ENCODE peak calls at places on chromosomes 2 and 18, in four cellular contexts. One of them, this sample, is unnamed.

GRCh38 chr2:74373985-74374384 is 6.1 kb downstream of the DCTN1 start:
- DNase-seq in activated B cell treated with CpG ODN at 0.5 μM for 24 hours: no peak
- DNase-seq in lower leg skin: no peak
- DNase-seq in epithelial cell of esophagus: no peak
- DNase-seq in this sample: no peak

GRCh38 chr2:229642371-229642770 is 72.0 kb downstream of the DNER start:
- DNase-seq in epithelial cell of esophagus: peak; percentile 45
- DNase-seq in activated B cell treated with CpG ODN at 0.5 μM for 24 hours: no peak
- DNase-seq in lower leg skin: no peak
- DNase-seq in this sample: no peak

GRCh38 chr18:76959605-76960004 is 137.2 kb downstream of the ZNF236 start:
- DNase-seq in epithelial cell of esophagus: no peak
- DNase-seq in activated B cell treated with CpG ODN at 0.5 μM for 24 hours: no peak
- DNase-seq in lower leg skin: no peak
- DNase-seq in this sample: no peak

GRCh38 chr2:230124792-230125452 is 56.2 kb upstream of the SLC16A14 start:
- DNase-seq in activated B cell treated with CpG ODN at 0.5 μM for 24 hours: no peak
- DNase-seq in lower leg skin: no peak
- DNase-seq in epithelial cell of esophagus: no peak
- DNase-seq in this sample: no peak

GRCh38 chr18:37483221-37483971 is 82.2 kb downstream of the CELF4 start:
- DNase-seq in lower leg skin: no peak
- DNase-seq in epithelial cell of esophagus: peak; percentile 36
- DNase-seq in activated B cell treated with CpG ODN at 0.5 μM for 24 hours: no peak
- DNase-seq in this sample: no peak

GRCh38 chr2:72973566-72974435 is 56.5 kb downstream of the EMX1 start:
- DNase-seq in activated B cell treated with CpG ODN at 0.5 μM for 24 hours: no peak
- DNase-seq in epithelial cell of esophagus: peak; percentile 69
- DNase-seq in lower leg skin: no peak
- DNase-seq in this sample: no peak

GRCh38 chr2:28662044-28662443 is 89.6 kb upstream of the PPP1CB start:
- DNase-seq in activated B cell treated with CpG ODN at 0.5 μM for 24 hours: no peak
- DNase-seq in lower leg skin: no peak
- DNase-seq in epithelial cell of esophagus: peak; percentile 89
- DNase-seq in this sample: no peak

GRCh38 chr2:26444236-26444635 is 33.7 kb downstream of the OTOF start:
- DNase-seq in lower leg skin: no peak
- DNase-seq in epithelial cell of esophagus: no peak
- DNase-seq in activated B cell treated with CpG ODN at 0.5 μM for 24 hours: no peak
- DNase-seq in this sample: no peak

GRCh38 chr2:232275670-232276069 is 102.9 kb upstream of the ALPP start:
- DNase-seq in activated B cell treated with CpG ODN at 0.5 μM for 24 hours: no peak
- DNase-seq in lower leg skin: no peak
- DNase-seq in epithelial cell of esophagus: no peak
- DNase-seq in this sample: no peak

GRCh38 chr2:168490916-168491605 is 35.0 kb downstream of the CERS6 start:
- DNase-seq in activated B cell treated with CpG ODN at 0.5 μM for 24 hours: no peak
- DNase-seq in epithelial cell of esophagus: no peak
- DNase-seq in lower leg skin: no peak
- DNase-seq in this sample: no peak

GRCh38 chr18:41391616-41392610 is 563.1 kb upstream of the PIK3C3 start:
- DNase-seq in lower leg skin: no peak
- DNase-seq in activated B cell treated with CpG ODN at 0.5 μM for 24 hours: no peak
- DNase-seq in epithelial cell of esophagus: peak; percentile 68
- DNase-seq in this sample: no peak

GRCh38 chr18:76988015-76988826 is 144.4 kb downstream of the MBP start:
- DNase-seq in lower leg skin: no peak
- DNase-seq in activated B cell treated with CpG ODN at 0.5 μM for 24 hours: no peak
- DNase-seq in epithelial cell of esophagus: no peak
- DNase-seq in this sample: peak; percentile 21

GRCh38 chr2:206004004-206004693 is 81.8 kb downstream of the INO80D start:
- DNase-seq in epithelial cell of esophagus: peak; percentile 21
- DNase-seq in activated B cell treated with CpG ODN at 0.5 μM for 24 hours: no peak
- DNase-seq in lower leg skin: no peak
- DNase-seq in this sample: no peak

GRCh38 chr2:217887841-217888665 is 114.7 kb downstream of the TNS1 start:
- DNase-seq in activated B cell treated with CpG ODN at 0.5 μM for 24 hours: no peak
- DNase-seq in epithelial cell of esophagus: no peak
- DNase-seq in lower leg skin: no peak
- DNase-seq in this sample: no peak

GRCh38 chr18:63001861-63002260 is 286.5 kb downstream of the PHLPP1 start:
- DNase-seq in epithelial cell of esophagus: no peak
- DNase-seq in lower leg skin: peak; percentile 71
- DNase-seq in activated B cell treated with CpG ODN at 0.5 μM for 24 hours: no peak
- DNase-seq in this sample: no peak

GRCh38 chr2:38171208-38171858 is 95.4 kb upstream of the CYP1B1 start:
- DNase-seq in activated B cell treated with CpG ODN at 0.5 μM for 24 hours: no peak
- DNase-seq in lower leg skin: no peak
- DNase-seq in epithelial cell of esophagus: no peak
- DNase-seq in this sample: no peak

GRCh38 chr2:197599285-197599965 is 76.0 kb downstream of the RFTN2 start:
- DNase-seq in activated B cell treated with CpG ODN at 0.5 μM for 24 hours: no peak
- DNase-seq in epithelial cell of esophagus: peak; percentile 77
- DNase-seq in lower leg skin: no peak
- DNase-seq in this sample: no peak

GRCh38 chr2:105394951-105395611 is 3.8 kb downstream of the FHL2 start:
- DNase-seq in activated B cell treated with CpG ODN at 0.5 μM for 24 hours: no peak
- DNase-seq in epithelial cell of esophagus: no peak
- DNase-seq in lower leg skin: peak; percentile 76
- DNase-seq in this sample: no peak

GRCh38 chr2:44164617-44165016 is 4.1 kb upstream of the PPM1B start:
- DNase-seq in activated B cell treated with CpG ODN at 0.5 μM for 24 hours: no peak
- DNase-seq in epithelial cell of esophagus: no peak
- DNase-seq in lower leg skin: no peak
- DNase-seq in this sample: no peak

GRCh38 chr2:104866122-104866864 is 12.4 kb downstream of the POU3F3 start:
- DNase-seq in activated B cell treated with CpG ODN at 0.5 μM for 24 hours: no peak
- DNase-seq in lower leg skin: no peak
- DNase-seq in epithelial cell of esophagus: no peak
- DNase-seq in this sample: no peak

GRCh38 chr18:25646971-25647370 is 295.0 kb upstream of the ZNF521 start:
- DNase-seq in epithelial cell of esophagus: no peak
- DNase-seq in lower leg skin: no peak
- DNase-seq in activated B cell treated with CpG ODN at 0.5 μM for 24 hours: no peak
- DNase-seq in this sample: no peak

GRCh38 chr2:9773905-9774239 is 69.4 kb upstream of the TAF1B start:
- DNase-seq in epithelial cell of esophagus: no peak
- DNase-seq in activated B cell treated with CpG ODN at 0.5 μM for 24 hours: no peak
- DNase-seq in lower leg skin: no peak
- DNase-seq in this sample: no peak

GRCh38 chr2:76341439-76341838 is 630.7 kb upstream of the GCFC2 start:
- DNase-seq in activated B cell treated with CpG ODN at 0.5 μM for 24 hours: no peak
- DNase-seq in lower leg skin: no peak
- DNase-seq in epithelial cell of esophagus: no peak
- DNase-seq in this sample: no peak

GRCh38 chr2:237449193-237449797 is 35.3 kb upstream of the COL6A3 start:
- DNase-seq in activated B cell treated with CpG ODN at 0.5 μM for 24 hours: no peak
- DNase-seq in lower leg skin: peak; percentile 93
- DNase-seq in epithelial cell of esophagus: no peak
- DNase-seq in this sample: no peak

GRCh38 chr2:237450583-237450982 is 36.5 kb upstream of the MLPH start:
- DNase-seq in lower leg skin: no peak
- DNase-seq in epithelial cell of esophagus: no peak
- DNase-seq in activated B cell treated with CpG ODN at 0.5 μM for 24 hours: no peak
- DNase-seq in this sample: no peak

GRCh38 chr2:237451582-237452469 is 35.2 kb upstream of the MLPH start:
- DNase-seq in lower leg skin: no peak
- DNase-seq in activated B cell treated with CpG ODN at 0.5 μM for 24 hours: no peak
- DNase-seq in epithelial cell of esophagus: no peak
- DNase-seq in this sample: no peak

GRCh38 chr2:237448626-237449025 is 34.7 kb upstream of the COL6A3 start:
- DNase-seq in activated B cell treated with CpG ODN at 0.5 μM for 24 hours: no peak
- DNase-seq in lower leg skin: peak; percentile 79
- DNase-seq in epithelial cell of esophagus: no peak
- DNase-seq in this sample: no peak

GRCh38 chr2:237450108-237450507 is 36.1 kb upstream of the COL6A3 start:
- DNase-seq in epithelial cell of esophagus: no peak
- DNase-seq in activated B cell treated with CpG ODN at 0.5 μM for 24 hours: no peak
- DNase-seq in lower leg skin: no peak
- DNase-seq in this sample: no peak
- TF ChIP-seq CTCF in epithelial cell of esophagus: no peak
- TF ChIP-seq CTCF in activated B cell treated with CpG ODN at 0.5 μM for 24 hours: no peak
- TF ChIP-seq CTCF in lower leg skin: no peak
- TF ChIP-seq CTCF in this sample: no peak

DNA sequence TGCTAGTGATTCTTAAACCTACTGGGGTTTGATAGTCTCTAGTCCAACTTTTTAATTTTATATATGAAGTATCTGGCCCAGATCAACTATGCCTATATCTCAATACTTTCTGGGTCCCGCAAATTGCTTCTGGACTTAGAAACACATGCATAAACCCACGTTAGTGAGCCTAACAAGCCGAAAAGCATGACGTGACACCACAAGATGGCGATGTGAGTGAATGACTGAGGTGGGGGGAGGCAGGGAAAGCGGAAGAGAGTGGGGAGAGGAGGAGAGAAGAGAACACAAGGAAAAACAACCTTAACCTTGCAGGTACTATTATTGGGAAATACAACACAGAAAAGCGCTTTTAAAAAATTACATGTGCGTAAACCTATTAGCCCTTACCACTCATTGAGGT is 13.8 kb downstream of the PDIA6 start:
- DNase-seq in activated B cell treated with CpG ODN at 0.5 μM for 24 hours: no peak
- DNase-seq in epithelial cell of esophagus: no peak
- DNase-seq in lower leg skin: no peak
- DNase-seq in this sample: no peak
- TF ChIP-seq CTCF in activated B cell treated with CpG ODN at 0.5 μM for 24 hours: no peak
- TF ChIP-seq CTCF in epithelial cell of esophagus: no peak
- TF ChIP-seq CTCF in lower leg skin: no peak
- TF ChIP-seq CTCF in this sample: no peak

DNA sequence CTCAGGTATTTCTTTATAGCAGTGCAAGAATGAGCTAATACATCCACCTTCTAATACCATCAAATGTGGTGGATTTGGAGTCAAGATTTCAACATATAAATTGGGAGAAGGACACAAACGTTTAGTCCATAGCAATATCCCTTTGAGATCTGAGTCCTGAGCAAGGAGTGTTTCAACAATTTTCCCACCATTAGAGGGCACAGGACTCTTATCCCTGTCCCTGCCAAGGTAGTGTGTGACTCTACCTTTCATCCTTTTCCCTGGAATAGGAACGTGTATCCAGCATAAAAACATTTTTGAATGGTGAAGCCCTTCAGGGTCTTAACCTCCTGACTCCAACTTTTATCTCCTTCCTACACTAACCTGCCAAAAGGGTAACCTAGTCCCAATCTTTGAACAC is 181.3 kb upstream of the SRD5A2 start:
- DNase-seq in epithelial cell of esophagus: no peak
- DNase-seq in lower leg skin: no peak
- DNase-seq in activated B cell treated with CpG ODN at 0.5 μM for 24 hours: no peak
- DNase-seq in this sample: no peak
- TF ChIP-seq CTCF in epithelial cell of esophagus: peak; percentile 18
- TF ChIP-seq CTCF in lower leg skin: no peak
- TF ChIP-seq CTCF in activated B cell treated with CpG ODN at 0.5 μM for 24 hours: no peak
- TF ChIP-seq CTCF in this sample: no peak

DNA sequence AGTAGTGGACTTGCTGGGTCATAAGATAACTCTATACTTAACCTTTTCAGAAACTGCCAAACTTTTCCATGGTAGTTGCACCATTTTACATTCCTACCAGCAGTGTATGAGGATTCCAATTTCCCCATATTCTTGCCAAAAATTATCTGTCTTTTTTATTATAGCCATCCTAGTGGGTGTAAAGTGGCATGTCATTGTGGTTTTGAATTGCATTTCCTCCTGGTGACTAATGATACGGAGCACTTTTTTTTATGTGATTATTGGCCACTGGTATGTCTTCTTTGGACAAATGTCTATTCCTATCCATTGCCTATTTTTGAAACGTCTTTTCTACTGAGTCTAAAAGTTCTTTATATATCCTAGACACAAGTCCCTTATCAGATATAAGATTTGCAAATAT is 44.3 kb downstream of the CACNB4 start:
- DNase-seq in epithelial cell of esophagus: peak; percentile 58
- DNase-seq in lower leg skin: no peak
- DNase-seq in activated B cell treated with CpG ODN at 0.5 μM for 24 hours: no peak
- DNase-seq in this sample: no peak
- TF ChIP-seq CTCF in epithelial cell of esophagus: no peak
- TF ChIP-seq CTCF in lower leg skin: no peak
- TF ChIP-seq CTCF in activated B cell treated with CpG ODN at 0.5 μM for 24 hours: no peak
- TF ChIP-seq CTCF in this sample: no peak

This sample was measured in omental fat pad.